ENCODE peak calls at places on chromosomes 12 and 14, in eight cellular contexts. X is IMR-90, E is left lung, B is fibroblast of lung, U is colonic mucosa, Z is PC-3, R is transverse colon, I is brain microvascular endothelial cell. K is an unnamed sample.

GRCh38 chr14:100790785-100791667 is 34.9 kb upstream of the MEG3 start:
- DNase-seq in X (peak), E (no peak), B (peak), U (no peak), Z (no peak), R (no peak), I (no peak), K (no peak)

GRCh38 chr12:56932146-56932545 is 2.1 kb downstream of the SDR9C7 start:
- DNase-seq in X (no peak), E (no peak), B (no peak), U (no peak), Z (no peak), R (no peak), I (no peak), K (no peak)

GRCh38 chr12:46472893-46473633 is 100.5 kb upstream of the SLC38A2 start:
- DNase-seq in X (peak), E (no peak), B (peak), U (peak), Z (peak), R (no peak), I (peak), K (peak)

GRCh38 chr14:96094656-96095055 is 55.5 kb downstream of the C14orf132 start:
- DNase-seq in X (no peak), E (no peak), B (no peak), U (no peak), Z (no peak), R (no peak), I (no peak), K (no peak)

GRCh38 chr12:59066445-59066844 is 146.1 kb upstream of the LRIG3 start:
- DNase-seq in X (no peak), E (no peak), B (peak), U (no peak), Z (no peak), R (no peak), I (no peak), K (no peak)

GRCh38 chr12:50013361-50014147 is 11.7 kb downstream of the RACGAP1 start:
- DNase-seq in X (no peak), E (no peak), B (peak), U (no peak), Z (no peak), R (no peak), I (no peak), K (no peak)

GRCh38 chr12:85825751-85826150 is 10.5 kb downstream of the RASSF9 start:
- DNase-seq in X (no peak), E (no peak), B (peak), U (no peak), Z (no peak), R (no peak), I (no peak), K (no peak)

GRCh38 chr12:51389302-51389999 is 1.8 kb downstream of the GALNT6 start:
- DNase-seq in X (peak), E (no peak), B (peak), U (peak), Z (peak), R (peak), I (no peak), K (no peak)

GRCh38 chr12:113065126-113066007 is 8.8 kb downstream of the DTX1 start:
- DNase-seq in X (no peak), E (no peak), B (no peak), U (no peak), Z (no peak), R (no peak), I (no peak), K (no peak)

GRCh38 chr14:93975791-93976476 is 436 bp downstream of the ASB2 start:
- DNase-seq in X (no peak), E (no peak), B (no peak), U (no peak), Z (no peak), R (no peak), I (no peak), K (no peak)

GRCh38 chr12:49359671-49360070 is 7.6 kb upstream of the SPATS2 start:
- DNase-seq in X (no peak), E (no peak), B (no peak), U (no peak), Z (no peak), R (no peak), I (no peak), K (no peak)

GRCh38 chr12:48996794-48997718 is 2.1 kb downstream of the DDN start:
- DNase-seq in X (peak), E (peak), B (peak), U (peak), Z (peak), R (peak), I (peak), K (peak)

GRCh38 chr12:71947645-71948105 is 9.0 kb downstream of the TPH2 start:
- DNase-seq in X (peak), E (no peak), B (peak), U (no peak), Z (peak), R (no peak), I (no peak), K (peak)

GRCh38 chr12:105076098-105076497 is 8.2 kb downstream of the ALDH1L2 start:
- DNase-seq in X (peak), E (no peak), B (peak), U (no peak), Z (peak), R (no peak), I (peak), K (no peak)

GRCh38 chr12:28097221-28097620 is 93.0 kb upstream of the CCDC91 start:
- DNase-seq in X (no peak), E (no peak), B (no peak), U (no peak), Z (no peak), R (no peak), I (no peak), K (no peak)

GRCh38 chr14:86541969-86542368 is 1012.0 kb downstream of the FLRT2 start:
- DNase-seq in X (no peak), E (no peak), B (no peak), U (no peak), Z (no peak), R (no peak), I (no peak), K (no peak)

GRCh38 chr14:84442481-84442880 is 1087.5 kb upstream of the FLRT2 start:
- DNase-seq in X (no peak), E (no peak), B (no peak), U (no peak), Z (peak), R (no peak), I (no peak), K (no peak)

GRCh38 chr14:92501891-92502351 is 11.7 kb upstream of the RIN3 start:
- DNase-seq in X (peak), E (no peak), B (peak), U (no peak), Z (peak), R (no peak), I (peak), K (no peak)

GRCh38 chr14:94172545-94172944 is 1.6 kb upstream of the PPP4R4 start:
- DNase-seq in X (no peak), E (no peak), B (no peak), U (no peak), Z (no peak), R (no peak), I (no peak), K (no peak)

GRCh38 chr12:121628536-121628935 is 2.2 kb downstream of the ORAI1 start:
- DNase-seq in X (no peak), E (no peak), B (no peak), U (no peak), Z (no peak), R (no peak), I (no peak), K (no peak)
- H3K4me3 ChIP-seq in X (no peak), E (peak), B (no peak), U (peak), Z (peak), R (no peak), I (no peak), K (no peak)

GRCh38 chr14:22872833-22873520 is 1.4 kb downstream of the LRP10 start:
- DNase-seq in X (no peak), E (no peak), B (no peak), U (no peak), Z (no peak), R (no peak), I (no peak), K (no peak)
- TF ChIP-seq CTCF in X (no peak), E (no peak), B (no peak), U (no peak), Z (no peak), R (no peak), I (no peak), K (no peak)

GRCh38 chr14:75147423-75148071 is 20.7 kb upstream of the NEK9 start:
- DNase-seq in X (peak), E (no peak), B (peak), U (peak), Z (no peak), R (peak), I (peak), K (peak)
- H3K27ac ChIP-seq in X (peak), E (peak), B (peak), U (peak), Z (no peak), R (peak), I (peak), K (peak)

GRCh38 chr14:22530101-22530500 is 58.9 kb downstream of the DAD1 start:
- DNase-seq in X (no peak), E (no peak), B (peak), U (no peak), Z (no peak), R (no peak), I (no peak), K (no peak)
- H3K4me3 ChIP-seq in X (no peak), E (no peak), B (no peak), U (no peak), Z (no peak), R (no peak), I (no peak), K (no peak)

GRCh38 chr12:15858348-15858747 is 23.8 kb upstream of the STRAP start:
- DNase-seq in X (no peak), E (no peak), B (no peak), U (no peak), Z (no peak), R (no peak), I (no peak), K (no peak)
- TF ChIP-seq CTCF in X (no peak), E (no peak), B (no peak), U (no peak), Z (peak), R (no peak), I (peak), K (no peak)

DNA sequence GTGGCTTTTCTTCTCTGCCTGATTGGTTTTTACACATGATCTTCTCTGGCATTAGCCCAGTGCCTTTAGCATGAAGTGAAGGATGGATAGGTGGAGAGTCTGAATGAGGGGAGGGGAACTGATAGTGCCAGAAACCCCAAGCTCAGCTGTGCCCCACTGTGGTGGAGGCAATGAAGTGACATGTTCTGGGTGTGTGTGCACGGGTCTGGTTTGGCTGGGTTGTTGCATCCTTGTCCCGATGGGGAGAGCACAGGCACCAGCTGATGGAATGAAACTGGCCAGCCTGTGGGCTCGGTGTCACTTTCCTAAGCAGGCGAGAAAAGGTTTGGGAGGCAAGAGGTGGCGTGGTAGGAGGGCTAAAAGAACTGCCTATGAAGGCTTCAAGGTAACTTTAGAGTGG is 65.3 kb downstream of the CACNA1C start:
- DNase-seq in X (no peak), E (no peak), B (no peak), U (no peak), Z (no peak), R (no peak), I (no peak), K (no peak)
- H3K27ac ChIP-seq in X (no peak), E (no peak), B (no peak), U (no peak), Z (no peak), R (peak), I (no peak), K (no peak)

DNA sequence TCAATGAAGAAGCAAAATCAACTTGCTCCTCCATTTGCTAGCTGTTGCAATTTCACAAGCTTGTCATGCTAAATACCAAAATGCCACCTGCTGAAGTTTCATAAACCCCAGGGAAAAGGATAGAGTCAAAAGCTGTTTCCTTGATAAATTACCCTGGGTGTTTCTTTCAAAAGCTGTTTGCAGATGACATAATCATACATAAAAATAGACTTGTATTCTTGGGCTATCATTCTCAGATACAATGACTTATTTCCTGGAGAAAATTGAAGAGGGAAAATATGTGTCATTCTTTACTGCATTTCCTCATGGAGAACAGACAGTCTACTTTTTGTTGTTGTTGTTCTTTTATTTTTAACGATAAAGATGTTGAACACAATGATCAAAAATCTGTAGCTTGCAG is 119.2 kb downstream of the GALC start:
- DNase-seq in X (no peak), E (no peak), B (peak), U (no peak), Z (no peak), R (no peak), I (no peak), K (no peak)
- H3K4me3 ChIP-seq in X (no peak), E (no peak), B (no peak), U (no peak), Z (no peak), R (no peak), I (no peak), K (no peak)

K was measured in body of pancreas.